ENCODE peak calls at places on chromosomes 6 and 20, in seven cellular contexts. S is left colon; Z is iris pigment epithelial cell; N is endothelial cell; F is left ventricle myocardium inferior; M is T-helper 1 cell; G is activated CD4-positive, alpha-beta T cell treated with anti-CD3 and anti-CD28 coated beads, Interleukin-2, amount 50 U/mL, for 1 hour. T is an unnamed sample.

GRCh38 chr6:49027644-49028043 is 435.4 kb downstream of the MMUT start:
- DNase-seq in S (no peak), Z (no peak), N (no peak), F (no peak), M (no peak), G (no peak), T (no peak)

GRCh38 chr20:59807909-59808728 is 125.3 kb downstream of the SYCP2 start:
- DNase-seq in S (no peak), Z (no peak), N (no peak), F (no peak), M (no peak), G (no peak), T (no peak)

GRCh38 chr6:50145125-50145524 is 95.4 kb upstream of the DEFB112 start:
- DNase-seq in S (no peak), Z (peak; percentile 4), N (no peak), F (no peak), M (no peak), G (no peak), T (no peak)

GRCh38 chr6:43310624-43311023 is 2.0 kb upstream of the CRIP3 start:
- DNase-seq in S (no peak), Z (no peak), N (no peak), F (no peak), M (no peak), G (no peak), T (no peak)

GRCh38 chr6:144215402-144215931 is 65.2 kb downstream of the STX11 start:
- DNase-seq in S (peak; percentile 56), Z (peak; percentile 28), N (no peak), F (peak; percentile 34), M (no peak), G (peak; percentile 11), T (peak; percentile 46)

GRCh38 chr20:56629464-56630085 is 469 bp downstream of the TFAP2C start:
- DNase-seq in S (peak; percentile 7), Z (no peak), N (peak; percentile 25), F (no peak), M (no peak), G (no peak), T (no peak)

GRCh38 chr6:42694586-42694985 is 27.8 kb downstream of the PRPH2 start:
- DNase-seq in S (no peak), Z (peak; percentile 72), N (no peak), F (no peak), M (no peak), G (no peak), T (no peak)

GRCh38 chr20:7285918-7286556 is 518.6 kb downstream of the BMP2 start:
- DNase-seq in S (peak; percentile 76), Z (peak; percentile 86), N (peak; percentile 76), F (peak; percentile 61), M (no peak), G (peak; percentile 1), T (peak; percentile 73)

GRCh38 chr6:144528605-144529425 is 243.7 kb downstream of the UTRN start:
- DNase-seq in S (no peak), Z (peak; percentile 83), N (no peak), F (no peak), M (no peak), G (no peak), T (no peak)

GRCh38 chr20:49938173-49939163 is 2.3 kb downstream of the RNF114 start:
- DNase-seq in S (peak; percentile 58), Z (peak; percentile 84), N (no peak), F (peak; percentile 69), M (no peak), G (no peak), T (no peak)

GRCh38 chr6:52727908-52728307 is 35.4 kb downstream of the GSTA2 start:
- DNase-seq in S (no peak), Z (no peak), N (no peak), F (no peak), M (no peak), G (no peak), T (no peak)

GRCh38 chr6:6803180-6803978 is 214.9 kb downstream of the LY86 start:
- DNase-seq in S (peak; percentile 55), Z (no peak), N (no peak), F (no peak), M (no peak), G (no peak), T (no peak)

GRCh38 chr6:160132776-160133338 is 11.2 kb downstream of the SLC22A1 start:
- DNase-seq in S (no peak), Z (peak; percentile 62), N (no peak), F (no peak), M (no peak), G (no peak), T (no peak)

T was measured in upper lobe of left lung.